ENCODE peak calls at places on chromosomes 4 and X, in nine cellular contexts. G, B, D, E, F, Z, T, L and I are unnamed samples.

GRCh38 chr4:188220006-188220405 is 80.8 kb downstream of the TRIML1 start:
- DNase-seq in G (no peak), B (no peak), D (no peak), E (no peak), F (no peak), Z (no peak), T (no peak), L (no peak), I (peak)

GRCh38 chr4:162461952-162462351 is 298.2 kb upstream of the FSTL5 start:
- DNase-seq in G (no peak), B (no peak), D (no peak), E (no peak), F (peak), Z (no peak), T (no peak), L (no peak), I (no peak)

GRCh38 chr4:165415910-165416309 is 37.1 kb downstream of the CPE start:
- DNase-seq in G (no peak), B (no peak), D (no peak), E (no peak), F (no peak), Z (peak), T (no peak), L (no peak), I (no peak)

GRCh38 chrX:153903991-153904957 is at the start of gene AVPR2:
- DNase-seq in G (no peak), B (no peak), D (no peak), E (no peak), F (no peak), Z (no peak), T (peak), L (no peak), I (no peak)

GRCh38 chr4:112840061-112840460 is 203.1 kb downstream of the LARP7 start:
- DNase-seq in G (no peak), B (no peak), D (no peak), E (no peak), F (no peak), Z (no peak), T (no peak), L (no peak), I (peak)

GRCh38 chrX:68440940-68441339 is 7.6 kb upstream of the OPHN1 start:
- DNase-seq in G (peak), B (no peak), D (no peak), E (no peak), F (peak), Z (no peak), T (no peak), L (peak), I (peak)

GRCh38 chr4:11566440-11567022 is 137.8 kb upstream of the HS3ST1 start:
- DNase-seq in G (no peak), B (no peak), D (no peak), E (no peak), F (peak), Z (no peak), T (no peak), L (no peak), I (no peak)

GRCh38 chr4:177308842-177309524 is 691 bp upstream of the NEIL3 start:
- DNase-seq in G (no peak), B (no peak), D (no peak), E (no peak), F (no peak), Z (no peak), T (peak), L (no peak), I (no peak)

GRCh38 chrX:103253608-103254007 is 1.3 kb downstream of the TCEAL8 start:
- DNase-seq in G (no peak), B (no peak), D (no peak), E (no peak), F (peak), Z (no peak), T (no peak), L (no peak), I (no peak)

GRCh38 chr4:12943069-12943468 is 541.1 kb downstream of the RAB28 start:
- DNase-seq in G (no peak), B (no peak), D (no peak), E (no peak), F (no peak), Z (no peak), T (no peak), L (no peak), I (no peak)

GRCh38 chr4:47876784-47877183 is 37.6 kb downstream of the NFXL1 start:
- DNase-seq in G (no peak), B (no peak), D (no peak), E (no peak), F (no peak), Z (no peak), T (no peak), L (no peak), I (no peak)

GRCh38 chr4:6873291-6873690 is 36.3 kb upstream of the TBC1D14 start:
- DNase-seq in G (peak), B (peak), D (no peak), E (no peak), F (no peak), Z (no peak), T (no peak), L (no peak), I (no peak)

GRCh38 chr4:3765271-3766206 is 646 bp upstream of the ADRA2C start:
- DNase-seq in G (peak), B (peak), D (no peak), E (peak), F (no peak), Z (peak), T (no peak), L (no peak), I (no peak)

GRCh38 chrX:140923118-140923517 is 79.3 kb upstream of the SPANXB1 start:
- DNase-seq in G (no peak), B (no peak), D (no peak), E (no peak), F (no peak), Z (no peak), T (no peak), L (no peak), I (no peak)

GRCh38 chr4:8866828-8867623 is 4.6 kb downstream of the HMX1 start:
- DNase-seq in G (no peak), B (no peak), D (no peak), E (no peak), F (no peak), Z (no peak), T (no peak), L (no peak), I (no peak)

GRCh38 chr4:175412744-175413143 is 399.3 kb downstream of the GPM6A start:
- DNase-seq in G (peak), B (no peak), D (no peak), E (no peak), F (no peak), Z (no peak), T (no peak), L (no peak), I (no peak)

GRCh38 chr4:47631161-47631560 is 146.1 kb downstream of the ATP10D start:
- DNase-seq in G (no peak), B (no peak), D (no peak), E (no peak), F (no peak), Z (no peak), T (no peak), L (no peak), I (no peak)

GRCh38 chr4:87679449-87680169 is 29.5 kb downstream of the DMP1 start:
- DNase-seq in G (peak), B (peak), D (no peak), E (peak), F (peak), Z (peak), T (peak), L (no peak), I (peak)

GRCh38 chr4:3452376-3452775 is 10.6 kb downstream of the HGFAC start:
- DNase-seq in G (peak), B (no peak), D (no peak), E (no peak), F (no peak), Z (no peak), T (no peak), L (no peak), I (no peak)

GRCh38 chr4:186651624-186652023 is 72.0 kb downstream of the FAT1 start:
- DNase-seq in G (no peak), B (peak), D (peak), E (no peak), F (peak), Z (peak), T (no peak), L (peak), I (peak)

GRCh38 chr4:7649741-7650531 is 215.2 kb upstream of the PSAPL1 start:
- DNase-seq in G (peak), B (no peak), D (no peak), E (peak), F (no peak), Z (no peak), T (peak), L (no peak), I (peak)

GRCh38 chr4:25927361-25928040 is 13.5 kb downstream of the SMIM20 start:
- DNase-seq in G (no peak), B (no peak), D (no peak), E (no peak), F (no peak), Z (no peak), T (no peak), L (peak), I (peak)

GRCh38 chrX:40661489-40661888 is 14.1 kb upstream of the CXorf38 start:
- DNase-seq in G (no peak), B (no peak), D (no peak), E (no peak), F (no peak), Z (no peak), T (no peak), L (no peak), I (no peak)